ENCODE peak calls at places on chromosomes 16 and 17, in ten cellular contexts. K is T-helper 2 cell, T is Kasumi-1, W is kidney glomerular epithelial cell, C is tibial artery, U is RCC 7860, I is C1 segment of cervical spinal cord, H is MCF 10A, Y is DMS53, J is EH. N is an unnamed sample.

GRCh38 chr17:12927541-12928425 is 90.0 kb downstream of the ELAC2 start:
- DNase-seq in C (no peak), J (peak), T (no peak), Y (no peak), I (no peak), W (no peak), H (no peak), U (no peak), K (no peak), N (no peak)

GRCh38 chr17:79845601-79845949 is 6.3 kb upstream of the CBX4 start:
- DNase-seq in C (no peak), Y (peak), T (peak), K (no peak), H (no peak), I (no peak), U (no peak), W (no peak), J (peak), N (peak)

GRCh38 chr17:42180922-42181850 is at the start of gene KCNH4:
- DNase-seq in I (peak), U (peak), C (peak), J (peak), H (peak), T (peak), Y (peak), K (peak), W (peak), N (peak)

GRCh38 chr16:491225-491919 is 36.1 kb upstream of the CAPN15 start:
- DNase-seq in J (no peak), H (no peak), I (no peak), K (no peak), W (no peak), C (no peak), Y (no peak), T (no peak), U (no peak), N (no peak)

GRCh38 chr16:72787519-72788268 is 260.2 kb downstream of the ZFHX3 start:
- DNase-seq in U (peak), H (no peak), T (peak), K (peak), J (peak), C (peak), Y (no peak), I (no peak), W (peak), N (peak)

GRCh38 chr17:72104164-72104862 is 16.5 kb upstream of the SOX9 start:
- DNase-seq in Y (no peak), H (peak), I (no peak), K (no peak), U (no peak), J (no peak), C (no peak), T (no peak), W (no peak), N (no peak)

GRCh38 chr17:74190807-74191206 is 12.7 kb upstream of the RPL38 start:
- DNase-seq in W (peak), Y (peak), U (no peak), K (no peak), C (no peak), T (no peak), I (no peak), J (peak), H (peak), N (no peak)

GRCh38 chr16:47492428-47493357 is 31.6 kb downstream of the PHKB start:
- DNase-seq in J (peak), Y (no peak), H (no peak), U (no peak), W (no peak), T (peak), K (no peak), I (no peak), C (peak), N (peak)

GRCh38 chr16:30903596-30903995 is 7.2 kb downstream of the CTF1 start:
- DNase-seq in T (peak), Y (no peak), I (no peak), J (peak), K (no peak), H (no peak), C (peak), W (no peak), U (no peak), N (peak)

GRCh38 chr16:28492511-28492910 is 637 bp upstream of the CLN3 start:
- DNase-seq in T (no peak), I (no peak), W (no peak), K (no peak), J (no peak), U (no peak), H (no peak), C (no peak), Y (no peak), N (no peak)

GRCh38 chr17:26809033-26809432 is 484.9 kb upstream of the WSB1 start:
- DNase-seq in C (no peak), T (no peak), K (no peak), H (no peak), J (no peak), Y (no peak), U (no peak), I (no peak), W (no peak), N (no peak)

GRCh38 chr17:82754297-82755208 is 2.7 kb downstream of the TBCD start:
- DNase-seq in T (no peak), C (no peak), K (no peak), J (no peak), U (no peak), W (no peak), H (peak), I (no peak), Y (no peak), N (no peak)

GRCh38 chr17:3683054-3683511 is 12.9 kb downstream of the P2RX5 start:
- DNase-seq in W (peak), U (no peak), H (peak), J (peak), C (no peak), Y (peak), T (peak), K (peak), I (no peak), N (no peak)

GRCh38 chr17:35286120-35286781 is 43.4 kb downstream of the SLFN5 start:
- DNase-seq in T (no peak), C (no peak), W (no peak), U (no peak), K (no peak), Y (peak), J (peak), H (no peak), I (no peak), N (no peak)

GRCh38 chr16:29694384-29695195 is 15.6 kb downstream of the QPRT start:
- DNase-seq in Y (no peak), J (no peak), W (no peak), K (no peak), T (no peak), U (no peak), C (peak), I (no peak), H (no peak), N (no peak)

GRCh38 chr16:78579020-78579419 is 479.6 kb downstream of the WWOX start:
- DNase-seq in U (no peak), T (no peak), W (no peak), K (no peak), Y (peak), I (no peak), J (no peak), C (no peak), H (no peak), N (no peak)

N was measured in HL-60.